ENCODE peak calls at places on chromosome X, in ten cellular contexts. P is gastrocnemius medialis, C is ovary, I is nephron progenitor cell, Y is cardiac muscle cell, L is BE2C, M is mucosa of descending colon, T is endothelial cell, E is glutamatergic neuron, J is heart left ventricle. R is an unnamed sample.

GRCh38 chrX:11558972-11559371 is 106.7 kb downstream of the ARHGAP6 start:
- DNase-seq in P (no peak), C (no peak), I (peak; percentile 11), Y (no peak), L (peak; percentile 33), M (peak; percentile 12), T (peak; percentile 11), E (peak; percentile 36), J (no peak), R (no peak)

GRCh38 chrX:5681159-5681558 is 547.5 kb downstream of the NLGN4X start:
- DNase-seq in P (no peak), C (no peak), I (no peak), Y (no peak), L (no peak), M (no peak), T (no peak), E (no peak), J (no peak), R (no peak)

GRCh38 chrX:8036914-8037313 is 109.7 kb upstream of the PNPLA4 start:
- DNase-seq in P (no peak), C (no peak), I (no peak), Y (no peak), L (no peak), M (no peak), T (no peak), E (no peak), J (no peak), R (no peak)

GRCh38 chrX:42495139-42495538 is 282.8 kb downstream of the PPP1R2C start:
- DNase-seq in P (no peak), C (no peak), I (no peak), Y (no peak), L (no peak), M (no peak), T (no peak), E (no peak), J (no peak), R (no peak)

GRCh38 chrX:46554942-46555341 is 9.7 kb upstream of the ZNF674 start:
- DNase-seq in P (no peak), C (no peak), I (no peak), Y (peak; percentile 57), L (no peak), M (no peak), T (no peak), E (no peak), J (no peak), R (no peak)

GRCh38 chrX:118211891-118212816 is 95.5 kb upstream of the KLHL13 start:
- DNase-seq in P (no peak), C (no peak), I (no peak), Y (no peak), L (no peak), M (no peak), T (no peak), E (no peak), J (no peak), R (no peak)

GRCh38 chrX:10190367-10190766 is 33.6 kb downstream of the CLCN4 start:
- DNase-seq in P (no peak), C (no peak), I (peak; percentile 14), Y (peak; percentile 84), L (peak; percentile 47), M (peak; percentile 34), T (no peak), E (no peak), J (peak; percentile 39), R (no peak)

GRCh38 chrX:31663172-31663571 is 591.3 kb upstream of the FTHL17 start:
- DNase-seq in P (no peak), C (no peak), I (no peak), Y (no peak), L (no peak), M (no peak), T (no peak), E (no peak), J (no peak), R (no peak)

GRCh38 chrX:74923942-74924448 is 1.3 kb downstream of the NEXMIF start:
- DNase-seq in P (no peak), C (peak; percentile 34), I (peak; percentile 12), Y (peak; percentile 26), L (no peak), M (peak; percentile 14), T (peak; percentile 4), E (no peak), J (peak; percentile 4), R (peak; percentile 37)

DNA sequence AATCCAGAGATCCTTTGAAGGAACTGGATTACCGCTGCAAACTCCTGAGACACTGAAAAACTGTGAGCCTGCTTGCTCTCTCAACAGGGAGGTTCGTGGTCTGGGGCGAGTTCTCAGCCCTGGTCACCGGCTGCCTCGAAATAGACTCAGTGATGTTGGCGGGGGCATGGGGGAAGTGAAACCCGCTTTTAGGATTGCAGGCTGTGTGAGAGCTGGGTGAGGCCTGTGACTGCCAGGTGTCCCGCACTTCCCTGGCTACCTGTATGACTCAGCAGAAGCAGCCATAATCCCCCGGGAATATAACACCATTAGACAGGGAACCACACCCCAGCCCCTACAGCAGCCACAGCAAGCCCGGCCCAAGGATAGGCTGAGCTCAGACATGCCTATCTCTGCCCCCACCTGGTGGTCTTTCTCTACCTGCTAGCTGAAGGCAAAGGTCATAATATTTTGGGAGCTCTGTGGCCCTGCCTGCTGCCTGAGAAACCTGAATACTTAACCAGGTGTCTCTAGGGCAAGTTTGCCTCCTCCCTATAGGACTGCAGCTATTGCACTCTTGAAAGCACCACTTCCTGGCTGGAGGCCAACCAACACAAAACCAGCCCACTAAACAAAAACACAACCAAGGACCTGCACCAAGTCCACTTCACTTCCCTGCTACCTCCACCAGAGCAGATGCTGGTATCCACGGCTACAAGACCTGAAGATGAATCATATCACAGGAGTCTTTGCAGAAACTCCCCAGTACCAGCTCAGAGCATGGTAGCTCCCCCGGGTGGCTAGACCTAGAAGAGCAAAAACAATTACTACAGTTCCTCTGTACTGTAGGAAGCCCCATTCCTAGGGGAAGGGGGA is 202.0 kb downstream of the RRAGB start:
- DNase-seq in P (no peak), C (no peak), I (no peak), Y (no peak), L (no peak), M (peak; percentile 22), T (no peak), E (no peak), J (no peak), R (no peak)
- TF ChIP-seq CTCF in P (no peak), C (no peak), I (no peak), Y (no peak), L (no peak), M (no peak), T (no peak), E (no peak), J (no peak), R (no peak)

GRCh38 chrX:149504915-149505651 is at the start of gene IDS:
- DNase-seq in P (peak; percentile 84), C (peak; percentile 90), I (peak; percentile 85), Y (peak; percentile 88), L (peak; percentile 92), M (peak; percentile 92), T (peak; percentile 79), E (peak; percentile 88), J (peak; percentile 90), R (peak; percentile 77)

GRCh38 chrX:149506349-149506748 is 1.2 kb upstream of the IDS start:
- DNase-seq in P (no peak), C (no peak), I (no peak), Y (no peak), L (no peak), M (no peak), T (no peak), E (no peak), J (no peak), R (no peak)

GRCh38 chrX:149505671-149506070 is 565 bp upstream of the IDS start:
- DNase-seq in P (no peak), C (no peak), I (no peak), Y (no peak), L (no peak), M (no peak), T (no peak), E (no peak), J (no peak), R (no peak)

GRCh38 chrX:149508467-149508866 is 3.4 kb upstream of the IDS start:
- DNase-seq in P (no peak), C (no peak), I (no peak), Y (no peak), L (no peak), M (no peak), T (no peak), E (no peak), J (no peak), R (no peak)

GRCh38 chrX:149504226-149504914 is 736 bp downstream of the IDS start:
- DNase-seq in P (no peak), C (no peak), I (peak; percentile 23), Y (no peak), L (peak; percentile 74), M (no peak), T (peak; percentile 35), E (peak; percentile 76), J (no peak), R (no peak)
- TF ChIP-seq CTCF in P (no peak), C (no peak), I (no peak), Y (peak; percentile 9), L (peak; percentile 66), M (no peak), T (no peak), E (peak; percentile 37), J (no peak), R (peak; percentile 18)

DNA sequence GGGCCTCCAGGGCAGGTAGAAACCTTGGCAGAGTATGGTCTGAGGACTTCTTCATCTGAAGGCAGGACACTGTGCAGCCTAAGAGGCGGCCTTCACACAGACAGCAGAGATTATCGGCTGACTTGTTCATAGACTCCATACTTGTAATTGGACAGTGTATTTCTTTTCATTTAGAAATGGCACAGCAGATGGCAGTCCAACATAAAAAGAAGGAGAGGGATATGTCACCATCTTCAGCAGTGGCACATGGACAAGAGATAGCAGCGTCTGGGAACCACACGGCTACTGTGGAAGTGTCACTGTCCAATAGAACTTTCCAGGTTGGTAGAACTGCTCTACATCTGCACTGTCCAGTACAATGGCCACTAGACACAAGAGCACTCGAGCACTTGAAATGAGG is 21.7 kb upstream of the GEMIN8 start:
- DNase-seq in P (no peak), C (no peak), I (no peak), Y (no peak), L (no peak), M (peak; percentile 43), T (no peak), E (no peak), J (no peak), R (no peak)
- TF ChIP-seq CTCF in P (no peak), C (no peak), I (no peak), Y (no peak), L (no peak), M (no peak), T (no peak), E (no peak), J (no peak), R (no peak)

DNA sequence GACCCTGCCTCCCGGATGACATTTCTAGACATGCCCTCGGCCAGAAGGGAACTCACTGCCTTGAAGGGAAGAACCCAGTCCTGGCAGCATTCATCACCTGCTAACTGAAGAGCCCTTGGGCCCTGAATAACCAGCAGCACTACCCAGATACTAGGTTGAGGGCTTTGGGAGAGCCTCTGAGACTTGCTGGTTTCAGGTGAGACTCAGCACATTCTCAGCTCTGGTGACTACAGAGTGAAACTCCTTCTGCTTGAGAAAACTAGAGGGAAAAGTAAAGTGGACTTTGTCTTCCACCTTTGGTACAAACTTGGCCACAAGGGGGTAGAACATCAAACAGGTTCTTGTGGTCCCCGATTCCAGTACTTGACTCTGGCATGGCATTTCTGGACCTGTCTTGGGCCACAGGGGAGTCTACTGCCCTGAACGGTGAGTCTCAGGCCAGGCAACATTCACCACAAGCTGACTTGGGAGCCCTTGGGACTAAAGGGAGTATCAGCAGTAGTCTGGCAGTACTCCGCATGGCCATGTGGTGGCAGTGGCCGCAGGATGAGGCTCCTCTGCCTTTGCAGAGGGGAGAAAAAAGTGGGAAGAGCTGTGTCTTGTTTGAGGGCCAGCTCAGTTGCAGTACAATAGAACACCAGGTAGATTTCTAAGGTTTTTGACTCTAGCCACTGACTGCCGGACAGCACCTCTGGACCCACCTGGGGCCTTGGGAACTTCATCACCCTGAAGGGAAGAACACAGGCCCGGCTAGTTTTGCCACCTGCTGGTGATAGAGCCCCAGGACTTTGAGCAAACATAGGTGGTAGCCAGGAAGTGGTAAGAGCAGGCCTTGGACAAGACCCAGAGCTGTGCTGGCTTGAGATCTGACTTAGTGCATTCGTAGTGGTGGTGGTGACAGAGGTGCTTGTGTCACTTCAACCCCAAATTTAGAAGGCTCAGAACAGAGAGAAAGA is 414.8 kb downstream of the OPHN1 start:
- DNase-seq in P (no peak), C (no peak), I (peak; percentile 25), Y (peak; percentile 35), L (no peak), M (peak; percentile 3), T (peak; percentile 22), E (peak; percentile 51), J (peak; percentile 6), R (no peak)
- TF ChIP-seq CTCF in P (peak; percentile 26), C (no peak), I (peak; percentile 39), Y (peak; percentile 50), L (no peak), M (no peak), T (peak; percentile 49), E (peak; percentile 44), J (peak; percentile 8), R (peak; percentile 38)